ENCODE peak calls at places on chromosomes 6 and 20, in eight cellular contexts. O is brain microvascular endothelial cell; M is spleen; D is MM.1S; W is pancreas; U is psoas muscle; H is CD8-positive, alpha-beta memory T cell; L is CD8-positive, alpha-beta T cell. Q is an unnamed sample.

GRCh38 chr6:82959385-82959941 is 106.2 kb downstream of the UBE3D start:
- DNase-seq in H (no peak), D (no peak), L (no peak), U (no peak), O (no peak), W (no peak), M (no peak), Q (no peak)

GRCh38 chr20:37382539-37383120 is 36.7 kb downstream of the SRC start:
- DNase-seq in O (no peak), H (no peak), W (no peak), U (no peak), D (no peak), L (no peak), M (peak; percentile 66), Q (no peak)

GRCh38 chr6:129680633-129681032 is 29.3 kb downstream of the ARHGAP18 start:
- DNase-seq in M (no peak), W (no peak), H (no peak), O (no peak), L (no peak), D (no peak), U (no peak), Q (no peak)

GRCh38 chr6:62371840-62372239 is 85.8 kb upstream of the KHDRBS2 start:
- DNase-seq in O (no peak), W (no peak), H (no peak), D (no peak), L (no peak), U (no peak), M (no peak), Q (peak; percentile 0)

GRCh38 chr6:16055852-16056251 is 73.0 kb upstream of the MYLIP start:
- DNase-seq in O (no peak), U (no peak), W (no peak), H (no peak), D (peak; percentile 29), L (no peak), M (no peak), Q (no peak)

GRCh38 chr6:70282906-70283461 is 19.9 kb downstream of the COL9A1 start:
- DNase-seq in U (no peak), O (no peak), H (no peak), L (no peak), W (no peak), M (peak; percentile 62), D (no peak), Q (no peak)

GRCh38 chr6:54846243-54846856 is at the start of gene FAM83B:
- DNase-seq in W (peak; percentile 65), O (no peak), L (no peak), U (peak; percentile 17), M (no peak), H (no peak), D (no peak), Q (peak; percentile 96)

GRCh38 chr6:111122458-111123286 is 35.4 kb downstream of the SLC16A10 start:
- DNase-seq in M (no peak), W (no peak), D (no peak), O (no peak), U (peak; percentile 26), H (peak; percentile 26), L (no peak), Q (no peak)

GRCh38 chr6:96522469-96523009 is 933 bp downstream of the UFL1 start:
- DNase-seq in U (no peak), L (peak; percentile 27), W (no peak), D (peak; percentile 22), H (no peak), M (no peak), O (peak; percentile 6), Q (peak; percentile 15)

GRCh38 chr20:18851556-18852098 is 38.0 kb downstream of the SCP2D1 start:
- DNase-seq in W (no peak), D (no peak), M (no peak), H (no peak), O (no peak), U (no peak), L (no peak), Q (peak; percentile 8)

GRCh38 chr20:18853946-18854646 is 40.5 kb downstream of the SCP2D1 start:
- DNase-seq in D (no peak), H (no peak), O (no peak), L (no peak), W (no peak), U (no peak), M (no peak), Q (peak; percentile 72)

GRCh38 chr20:18849131-18849530 is 35.5 kb downstream of the SCP2D1 start:
- DNase-seq in D (no peak), O (no peak), U (no peak), L (no peak), H (no peak), W (no peak), M (no peak), Q (no peak)

GRCh38 chr20:18853216-18853615 is 39.6 kb downstream of the SCP2D1 start:
- DNase-seq in O (no peak), H (no peak), D (no peak), L (no peak), W (no peak), M (no peak), U (no peak), Q (no peak)

GRCh38 chr20:18852318-18852717 is 38.7 kb downstream of the SCP2D1 start:
- DNase-seq in U (no peak), O (no peak), W (no peak), M (no peak), D (no peak), L (no peak), H (no peak), Q (peak; percentile 86)
- H3K27me3 ChIP-seq in U (no peaks in the 10 kb centered on the region), O (no peaks in the 10 kb centered on the region), W (no peaks in the 10 kb centered on the region), M (no peaks in the 10 kb centered on the region), D (no peaks in the 10 kb centered on the region), L (no peaks in the 10 kb centered on the region), H (no peaks in the 10 kb centered on the region), Q (no peaks in the 10 kb centered on the region)

GRCh38 chr6:106163446-106163965 is 77.4 kb downstream of the PRDM1 start:
- DNase-seq in U (peak; percentile 23), D (peak; percentile 93), W (no peak), H (no peak), M (peak; percentile 84), L (peak; percentile 50), O (peak; percentile 57), Q (no peak)
- H3K4me3 ChIP-seq in U (no peak overlapping the region), D (peak overlapping the region; percentile 30), W (no peak overlapping the region), H (peak overlapping the region; percentile 16), M (no peak overlapping the region), L (no peak overlapping the region), O (no peak overlapping the region), Q (no peak overlapping the region)

GRCh38 chr6:119346450-119346849 is 3.1 kb downstream of the MAN1A1 start:
- DNase-seq in H (no peak), D (no peak), W (no peak), O (no peak), M (no peak), L (no peak), U (no peak), Q (no peak)
- H3K27me3 ChIP-seq in H (no peaks in the 10 kb centered on the region), D (no peaks in the 10 kb centered on the region), W (no peaks in the 10 kb centered on the region), O (no peaks in the 10 kb centered on the region), M (no peaks in the 10 kb centered on the region), L (no peaks in the 10 kb centered on the region), U (no peaks in the 10 kb centered on the region), Q (peaks cover 19% of the 10 kb centered on the region)

GRCh38 chr20:3900187-3900604 is 11.0 kb downstream of the PANK2 start:
- DNase-seq in O (no peak), D (no peak), U (no peak), W (no peak), H (no peak), M (no peak), L (no peak), Q (no peak)

GRCh38 chr20:3896853-3897252 is 7.7 kb downstream of the PANK2 start:
- DNase-seq in W (no peak), L (no peak), O (no peak), H (no peak), D (no peak), U (no peak), M (no peak), Q (no peak)

GRCh38 chr20:3901028-3901746 is 12.0 kb downstream of the PANK2 start:
- DNase-seq in M (no peak), H (no peak), L (no peak), O (no peak), U (no peak), D (no peak), W (no peak), Q (no peak)

GRCh38 chr20:3896302-3896701 is 7.1 kb downstream of the PANK2 start:
- DNase-seq in H (no peak), U (no peak), M (no peak), O (no peak), D (no peak), L (no peak), W (no peak), Q (no peak)

DNA sequence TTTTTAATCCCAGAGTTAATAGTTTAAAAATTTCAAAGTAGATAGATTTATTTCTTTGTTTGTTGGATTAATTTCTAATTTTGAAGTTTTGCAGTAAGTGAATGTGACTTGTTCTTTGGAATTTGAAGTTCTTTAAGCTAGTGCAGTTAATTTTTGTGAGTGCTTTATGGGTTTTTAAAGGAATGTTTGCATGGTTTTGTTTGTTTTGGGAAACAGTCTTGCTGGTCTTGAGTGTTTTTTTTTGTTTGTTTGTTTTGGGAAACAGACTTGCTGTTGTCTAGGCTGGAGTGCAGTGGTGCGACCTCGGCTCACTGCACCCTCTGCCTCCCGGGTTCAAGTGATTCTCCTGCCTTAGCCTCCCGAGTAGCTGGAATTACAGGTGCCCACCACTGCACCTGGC is 9.5 kb downstream of the PANK2 start:
- DNase-seq in H (no peak), L (no peak), M (no peak), W (no peak), U (no peak), D (no peak), O (no peak), Q (no peak)
- H3K4me3 ChIP-seq in H (no peak overlapping the region), L (no peak overlapping the region), M (no peak overlapping the region), W (no peak overlapping the region), U (no peak overlapping the region), D (no peak overlapping the region), O (no peak overlapping the region), Q (no peak overlapping the region)

GRCh38 chr20:57291003-57291402 is 24.6 kb upstream of the BMP7 start:
- DNase-seq in D (no peak), M (no peak), U (no peak), H (no peak), L (no peak), W (no peak), O (no peak), Q (no peak)
- H3K27me3 ChIP-seq in D (peaks cover 56% of the 10 kb centered on the region), M (no peaks in the 10 kb centered on the region), U (no peaks in the 10 kb centered on the region), H (no peaks in the 10 kb centered on the region), L (no peaks in the 10 kb centered on the region), W (no peaks in the 10 kb centered on the region), O (peaks cover 25% of the 10 kb centered on the region), Q (peaks cover 12% of the 10 kb centered on the region)

GRCh38 chr6:132067286-132067685 is 116.1 kb upstream of the CCN2 start:
- DNase-seq in H (no peak), L (no peak), M (no peak), U (no peak), O (no peak), D (no peak), W (no peak), Q (no peak)
- H3K4me3 ChIP-seq in H (no peak overlapping the region), L (no peak overlapping the region), M (no peak overlapping the region), U (no peak overlapping the region), O (no peak overlapping the region), D (no peak overlapping the region), W (no peak overlapping the region), Q (no peak overlapping the region)

Q was measured in bronchial epithelial cell.